ENCODE peak calls at places on chromosomes 5 and 9, in five cellular contexts. H is stimulated activated CD4-positive, alpha-beta T cell treated with anti-CD3 and anti-CD28 coated beads, Interleukin-4, amount 100 ng/mL, for 24 hours; L is stomach; I is T-cell; Z is mucosa of gallbladder. M is an unnamed sample.

GRCh38 chr9:36118201-36118600 is 18.3 kb upstream of the GLIPR2 start:
- DNase-seq in L (no peak), H (no peak), Z (no peak), I (no peak), M (no peak)

GRCh38 chr9:134211811-134212460 is 47.6 kb upstream of the RNU6ATAC start:
- DNase-seq in H (no peak), Z (no peak), I (no peak), L (no peak), M (no peak)

GRCh38 chr9:82101475-82101874 is 112.9 kb downstream of the SPATA31D1 start:
- DNase-seq in I (no peak), Z (no peak), H (no peak), L (no peak), M (no peak)

GRCh38 chr9:136225748-136226679 is 19.6 kb downstream of the QSOX2 start:
- DNase-seq in H (peak; percentile 74), Z (peak; percentile 41), I (peak; percentile 52), L (peak; percentile 74), M (peak; percentile 44)

GRCh38 chr5:173495225-173495904 is 121.1 kb downstream of the BOD1 start:
- DNase-seq in H (no peak), L (no peak), I (no peak), Z (no peak), M (no peak)

GRCh38 chr5:175821790-175822211 is 49.6 kb upstream of the CPLX2 start:
- DNase-seq in H (peak; percentile 16), L (no peak), Z (no peak), I (no peak), M (no peak)

GRCh38 chr9:117929873-117930272 is 225.7 kb downstream of the TLR4 start:
- DNase-seq in Z (no peak), H (no peak), I (no peak), L (no peak), M (peak; percentile 56)

GRCh38 chr9:114276908-114277821 is 45.7 kb upstream of the ORM1 start:
- DNase-seq in L (no peak), H (no peak), Z (no peak), I (no peak), M (no peak)

GRCh38 chr5:26482817-26483375 is 555.5 kb downstream of the CDH9 start:
- DNase-seq in H (no peak), I (no peak), L (no peak), Z (peak; percentile 17), M (no peak)

GRCh38 chr9:10855847-10856246 is 243.0 kb upstream of the PTPRD start:
- DNase-seq in I (no peak), H (no peak), Z (no peak), L (no peak), M (no peak)

GRCh38 chr5:52665544-52665943 is 122.2 kb upstream of the ITGA1 start:
- DNase-seq in H (no peak), L (no peak), Z (no peak), I (no peak), M (no peak)

GRCh38 chr9:18451409-18451808 is 22.5 kb upstream of the ADAMTSL1 start:
- DNase-seq in L (no peak), Z (no peak), I (no peak), H (no peak), M (no peak)

GRCh38 chr9:104429147-104429546 is 74.9 kb upstream of the OR13F1 start:
- DNase-seq in L (no peak), H (no peak), Z (no peak), I (no peak), M (no peak)

GRCh38 chr5:117318528-117318927 is 743.9 kb upstream of the SEMA6A start:
- DNase-seq in Z (no peak), H (no peak), I (no peak), L (no peak), M (no peak)

GRCh38 chr9:15697459-15697858 is 144.6 kb downstream of the CCDC171 start:
- DNase-seq in L (no peak), I (no peak), Z (no peak), H (no peak), M (no peak)

GRCh38 chr5:122408592-122409219 is 96.7 kb downstream of the SNCAIP start:
- DNase-seq in H (no peak), I (no peak), Z (no peak), L (no peak), M (no peak)

GRCh38 chr5:136892026-136892425 is 526.7 kb upstream of the TRPC7 start:
- DNase-seq in Z (no peak), H (no peak), I (no peak), L (no peak), M (no peak)

GRCh38 chr5:19406576-19407365 is 581.2 kb downstream of the CDH18 start:
- DNase-seq in Z (no peak), I (no peak), H (no peak), L (no peak), M (no peak)

GRCh38 chr9:86925686-86926085 is 21.6 kb downstream of the GAS1 start:
- DNase-seq in H (no peak), L (no peak), I (no peak), Z (no peak), M (no peak)

GRCh38 chr5:113202904-113203716 is 226.5 kb downstream of the DCP2 start:
- DNase-seq in Z (peak; percentile 75), H (no peak), L (peak; percentile 67), I (no peak), M (peak; percentile 79)

GRCh38 chr5:141003791-141004601 is 37.7 kb downstream of the PCDHAC2 start:
- DNase-seq in Z (peak; percentile 89), H (no peak), I (no peak), L (peak; percentile 42), M (no peak)

GRCh38 chr5:40605295-40605958 is 74.3 kb upstream of the PTGER4 start:
- DNase-seq in H (no peak), L (no peak), Z (no peak), I (no peak), M (no peak)

GRCh38 chr9:75438716-75439115 is 350.4 kb downstream of the OSTF1 start:
- DNase-seq in Z (no peak), H (no peak), L (no peak), I (no peak), M (no peak)

GRCh38 chr5:68245325-68245724 is 29.8 kb downstream of the PIK3R1 start:
- DNase-seq in H (no peak), Z (no peak), L (no peak), I (no peak), M (no peak)

GRCh38 chr5:179234563-179235135 is 110.6 kb downstream of the ADAMTS2 start:
- DNase-seq in H (no peak), L (no peak), Z (no peak), I (no peak), M (no peak)

GRCh38 chr5:27144456-27144855 is 106.1 kb upstream of the CDH9 start:
- DNase-seq in L (no peak), H (no peak), I (no peak), Z (no peak), M (no peak)

GRCh38 chr5:8686707-8687106 is 817.8 kb downstream of the MTRR start:
- DNase-seq in L (no peak), Z (no peak), H (no peak), I (no peak), M (no peak)

GRCh38 chr9:5825223-5825622 is 7.7 kb downstream of the ERMP1 start:
- DNase-seq in L (no peak), H (no peak), Z (no peak), I (no peak), M (no peak)

GRCh38 chr9:14062449-14063187 is 251.3 kb downstream of the NFIB start:
- DNase-seq in Z (no peak), I (no peak), L (no peak), H (no peak), M (no peak)

GRCh38 chr5:100846722-100847121 is 56.4 kb downstream of the ST8SIA4 start:
- DNase-seq in L (no peak), I (no peak), Z (no peak), H (no peak), M (no peak)

GRCh38 chr9:124894741-124895170 is 32.8 kb downstream of the ARPC5L start:
- DNase-seq in Z (no peak), I (peak; percentile 19), H (peak; percentile 38), L (no peak), M (no peak)

M was measured in prostate gland.